ENCODE peak calls at places on chromosomes 1 and 21, in ten cellular contexts. R, N, Z, S, F, X, W, U, A and M are unnamed samples.

GRCh38 chr1:230224101-230224927 is 157.3 kb downstream of the GALNT2 start:
- DNase-seq in S (no peak), R (no peak), W (no peak), Z (no peak), N (no peak), A (no peak), F (no peak), X (no peak), U (no peak), M (no peak)

GRCh38 chr1:110185181-110185580 is 24.9 kb upstream of the KCNC4 start:
- DNase-seq in Z (no peak), W (no peak), S (no peak), X (no peak), A (no peak), U (no peak), R (no peak), N (no peak), F (no peak), M (no peak)

GRCh38 chr1:156128749-156129682 is 14.5 kb downstream of the LMNA start:
- DNase-seq in X (no peak), F (no peak), Z (no peak), U (no peak), N (no peak), A (no peak), W (no peak), R (no peak), S (no peak), M (no peak)

GRCh38 chr1:234724517-234725176 is 114.7 kb upstream of the IRF2BP2 start:
- DNase-seq in R (no peak), W (no peak), X (no peak), S (peak), A (no peak), F (peak), U (no peak), N (no peak), Z (no peak), M (no peak)

GRCh38 chr21:45378258-45378966 is 26.6 kb upstream of the COL18A1 start:
- DNase-seq in R (no peak), F (no peak), X (no peak), W (no peak), Z (peak), U (no peak), A (no peak), S (peak), N (peak), M (no peak)

GRCh38 chr1:25487628-25488027 is 55.8 kb upstream of the LDLRAP1 start:
- DNase-seq in F (no peak), U (no peak), A (no peak), X (no peak), W (no peak), N (peak), S (no peak), R (no peak), Z (peak), M (no peak)

GRCh38 chr1:119674110-119674509 is 26.0 kb upstream of the ZNF697 start:
- DNase-seq in U (no peak), N (peak), R (no peak), A (no peak), S (no peak), W (peak), F (no peak), Z (peak), X (peak), M (no peak)

GRCh38 chr1:59071289-59071688 is 225.6 kb upstream of the FGGY start:
- DNase-seq in S (no peak), W (no peak), U (no peak), X (peak), Z (no peak), N (no peak), F (no peak), A (no peak), R (no peak), M (no peak)

GRCh38 chr1:228095938-228096337 is 7.2 kb downstream of the C1orf35 start:
- DNase-seq in W (no peak), R (no peak), A (no peak), N (no peak), Z (no peak), F (no peak), X (no peak), U (no peak), S (no peak), M (no peak)

GRCh38 chr1:101098327-101098726 is 72.7 kb upstream of the DPH5 start:
- DNase-seq in X (no peak), A (no peak), U (no peak), R (no peak), Z (no peak), W (no peak), S (no peak), F (no peak), N (no peak), M (no peak)